ENCODE peak calls at places on chromosomes 12 and 14, in six cellular contexts. B, J, V, A, M and X are unnamed samples. For H3K4me1, the result is how much of the 10 kb centered on the place peaks cover.

GRCh38 chr12:92008345-92008744 is 137.3 kb downstream of the BTG1 start:
- DNase-seq in V (no peak), B (no peak), A (no peak), J (no peak), M (no peak), X (no peak)

GRCh38 chr12:103036581-103037214 is 79.2 kb downstream of the ASCL1 start:
- DNase-seq in V (no peak), A (no peak), M (no peak), J (no peak), B (no peak), X (no peak)

GRCh38 chr12:96506776-96507175 is 17.4 kb downstream of the CFAP54 start:
- DNase-seq in M (no peak), V (no peak), A (no peak), J (no peak), B (no peak), X (no peak)

GRCh38 chr12:107169200-107169599 is 75.9 kb upstream of the CRY1 start:
- DNase-seq in A (peak), J (no peak), B (no peak), M (no peak), V (no peak), X (no peak)

GRCh38 chr12:128639089-128639488 is 184.7 kb downstream of the SLC15A4 start:
- DNase-seq in A (no peak), V (no peak), J (no peak), M (no peak), B (no peak), X (no peak)

GRCh38 chr14:50347521-50347920 is 35.4 kb downstream of the DMAC2L start:
- DNase-seq in A (no peak), B (peak), V (peak), M (no peak), J (peak), X (no peak)

GRCh38 chr12:103373088-103373523 is 122.7 kb downstream of the C12orf42 start:
- DNase-seq in B (no peak), J (no peak), A (no peak), M (no peak), V (no peak), X (no peak)

GRCh38 chr14:104432611-104433231 is 146.8 kb upstream of the C14orf180 start:
- DNase-seq in J (no peak), V (no peak), A (no peak), M (no peak), B (no peak), X (no peak)

GRCh38 chr12:6230321-6231110 is 30.3 kb downstream of the CD9 start:
- DNase-seq in A (no peak), J (peak), M (peak), V (no peak), B (peak), X (no peak)
- H3K4me1 ChIP-seq in A (under half), J (half or more), M (under half), V (half or more), B (half or more), X (under half)

DNA sequence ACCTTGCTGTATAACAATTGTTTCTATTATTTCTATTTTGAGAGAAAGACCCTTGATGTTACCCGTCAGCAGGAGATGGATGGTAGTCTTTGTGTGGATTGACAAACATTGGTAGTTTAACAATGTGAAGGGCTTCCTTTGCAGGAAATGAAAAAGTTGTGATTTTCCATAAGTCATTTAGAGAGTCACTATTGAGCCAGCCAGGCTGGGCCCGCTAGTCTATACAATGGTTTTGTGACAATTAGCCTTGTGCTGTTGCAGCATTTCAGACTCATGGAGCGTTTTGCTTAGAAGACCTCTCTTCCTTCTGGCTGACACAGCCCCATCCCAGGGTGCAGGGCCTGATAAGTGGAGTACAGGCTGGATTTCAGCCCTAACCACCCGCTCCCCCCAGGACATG is 18.3 kb upstream of the SLC38A2 start:
- DNase-seq in A (no peak), V (no peak), J (no peak), B (no peak), M (no peak), X (peak)
- H3K4me1 ChIP-seq in A (under half), V (under half), J (half or more), B (half or more), M (under half), X (half or more)

GRCh38 chr12:108721824-108722223 is 9.5 kb downstream of the CORO1C start:
- DNase-seq in J (no peak), V (no peak), M (no peak), A (no peak), B (no peak), X (no peak)

GRCh38 chr12:108724890-108725151 is 6.5 kb downstream of the CORO1C start:
- DNase-seq in B (no peak), V (no peak), M (no peak), A (no peak), J (no peak), X (no peak)

GRCh38 chr12:108724054-108724889 is 7.0 kb downstream of the CORO1C start:
- DNase-seq in J (no peak), M (peak), B (peak), V (no peak), A (peak), X (peak)

GRCh38 chr12:108722463-108722862 is 8.9 kb downstream of the CORO1C start:
- DNase-seq in A (no peak), V (no peak), B (no peak), M (no peak), J (no peak), X (no peak)

GRCh38 chr12:108722992-108723766 is 8.1 kb downstream of the CORO1C start:
- DNase-seq in M (no peak), V (no peak), A (no peak), J (peak), B (peak), X (peak)
- H3K4me1 ChIP-seq in M (under half), V (half or more), A (under half), J (half or more), B (half or more), X (under half)

GRCh38 chr12:52045794-52046199 is 5.4 kb upstream of the NR4A1 start:
- DNase-seq in J (no peak), B (no peak), A (no peak), V (peak), M (peak), X (no peak)
- H3K4me1 ChIP-seq in J (under half), B (under half), A (under half), V (under half), M (under half), X (under half)

GRCh38 chr14:80762829-80763228 is 178.7 kb downstream of the CEP128 start:
- DNase-seq in M (no peak), J (no peak), V (no peak), B (no peak), A (no peak), X (no peak)
- H3K4me1 ChIP-seq in M (under half), J (under half), V (under half), B (under half), A (under half), X (under half)

DNA sequence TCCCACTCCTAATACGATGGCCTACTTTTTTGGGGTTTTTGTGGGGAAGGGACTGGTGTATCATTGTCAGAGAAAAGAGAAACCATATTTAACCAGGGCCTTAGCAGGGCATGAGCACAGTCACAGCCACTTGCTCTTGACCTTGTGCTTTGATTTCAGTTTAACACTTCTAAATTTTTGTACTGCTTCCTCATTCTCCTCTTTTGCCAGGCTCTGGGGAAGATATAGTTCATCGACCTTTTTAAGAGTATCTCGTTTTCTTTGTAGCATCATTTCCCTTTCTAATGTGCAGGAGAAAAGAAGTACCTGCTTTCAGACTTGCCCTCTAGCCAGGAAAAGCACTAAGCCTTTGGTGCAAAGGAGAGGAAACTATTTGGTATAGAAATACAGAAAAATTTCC is 2.2 kb downstream of the ZBTB1 start:
- DNase-seq in A (no peak), B (no peak), J (peak), V (no peak), M (peak), X (no peak)
- H3K4me1 ChIP-seq in A (under half), B (under half), J (half or more), V (half or more), M (under half), X (under half)